ENCODE peak calls at places on chromosomes 4 and X, in six cellular contexts. E, I, M, B, G and T are unnamed samples.

GRCh38 chr4:65167719-65168118 is 502.6 kb downstream of the EPHA5 start:
- DNase-seq in G (no peak), B (no peak), M (no peak), I (no peak), E (no peak), T (no peak)

GRCh38 chrX:71976753-71977152 is 66.1 kb downstream of the NHSL2 start:
- DNase-seq in E (no peak), G (no peak), M (no peak), I (no peak), B (no peak), T (no peak)

GRCh38 chrX:123322531-123322930 is 138.5 kb downstream of the GRIA3 start:
- DNase-seq in E (no peak), M (no peak), B (no peak), I (no peak), G (no peak), T (no peak)

GRCh38 chr4:67869580-67870190 is 14.1 kb downstream of the TMPRSS11D start:
- DNase-seq in G (no peak), B (no peak), I (no peak), M (no peak), E (no peak), T (no peak)

GRCh38 chrX:131595120-131595519 is 51.2 kb downstream of the OR13H1 start:
- DNase-seq in I (no peak), G (no peak), E (no peak), B (no peak), M (no peak), T (no peak)

GRCh38 chr4:96315815-96316214 is 475.9 kb downstream of the PDHA2 start:
- DNase-seq in I (no peak), M (no peak), E (no peak), B (no peak), G (no peak), T (no peak)

GRCh38 chrX:37896491-37896890 is 49.1 kb upstream of the DYNLT3 start:
- DNase-seq in I (no peak), M (no peak), B (no peak), E (no peak), G (no peak), T (no peak)

GRCh38 chr4:107740381-107740780 is 20.3 kb upstream of the PAPSS1 start:
- DNase-seq in G (no peak), B (no peak), M (no peak), E (no peak), I (no peak), T (no peak)

DNA sequence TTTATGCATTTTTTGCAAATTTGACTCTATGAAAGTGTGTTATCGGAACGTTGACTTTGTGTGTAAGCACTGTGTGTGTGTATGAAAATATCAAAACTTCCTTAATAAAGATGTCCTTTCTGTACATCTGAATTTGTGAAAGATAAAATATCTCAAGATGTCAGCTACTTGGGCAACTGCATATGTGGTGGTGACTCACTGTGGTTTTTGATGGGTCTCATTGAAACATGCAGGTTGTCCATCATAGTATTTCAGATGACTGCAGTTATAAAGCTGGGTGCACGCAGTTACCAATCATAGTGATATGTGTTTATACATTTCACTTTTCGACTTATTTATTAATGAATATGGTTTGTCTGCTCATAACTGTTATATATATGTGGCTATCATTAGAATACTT is 19.7 kb upstream of the BBS12 start:
- DNase-seq in B (no peak), E (no peak), G (no peak), I (no peak), M (no peak), T (no peak)
- H3K4me3 ChIP-seq in B (no peak overlapping the region), E (no peak overlapping the region), G (no peak overlapping the region), I (no peak overlapping the region), M (no peak overlapping the region), T (no peak overlapping the region)

GRCh38 chr4:104989363-104989762 is 157.3 kb upstream of the TET2 start:
- DNase-seq in G (no peak), M (no peak), E (no peak), B (no peak), I (no peak), T (peak; percentile 21)

GRCh38 chr4:104983615-104984179 is 163.0 kb upstream of the TET2 start:
- DNase-seq in M (no peak), E (no peak), B (no peak), I (no peak), G (no peak), T (no peak)

DNA sequence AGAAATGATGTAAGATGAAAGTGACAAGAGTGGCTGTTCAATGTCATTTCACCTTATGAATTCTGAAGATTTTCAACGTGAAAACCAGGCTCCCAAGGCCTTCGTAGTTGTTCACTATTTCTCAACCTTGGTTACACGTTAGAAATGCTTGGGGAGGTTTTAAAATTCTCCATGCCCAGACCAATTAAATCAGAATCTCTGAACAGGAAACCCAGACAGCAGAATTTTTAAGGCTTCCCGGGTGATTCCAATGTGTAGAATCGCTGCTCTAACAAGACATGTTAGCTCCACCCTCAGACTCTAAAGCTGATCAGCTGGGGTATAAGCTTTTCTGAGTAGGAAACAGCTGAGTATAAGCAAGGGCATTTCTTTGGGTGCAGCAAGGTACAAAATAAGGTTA is 160.4 kb upstream of the TET2 start:
- DNase-seq in I (no peak), M (no peak), G (no peak), B (no peak), E (no peak), T (no peak)
- TF ChIP-seq POLR2AphosphoS5 in I (no peak), M (no peak), G (no peak), B (no peak), E (no peak), T (no peak)

DNA sequence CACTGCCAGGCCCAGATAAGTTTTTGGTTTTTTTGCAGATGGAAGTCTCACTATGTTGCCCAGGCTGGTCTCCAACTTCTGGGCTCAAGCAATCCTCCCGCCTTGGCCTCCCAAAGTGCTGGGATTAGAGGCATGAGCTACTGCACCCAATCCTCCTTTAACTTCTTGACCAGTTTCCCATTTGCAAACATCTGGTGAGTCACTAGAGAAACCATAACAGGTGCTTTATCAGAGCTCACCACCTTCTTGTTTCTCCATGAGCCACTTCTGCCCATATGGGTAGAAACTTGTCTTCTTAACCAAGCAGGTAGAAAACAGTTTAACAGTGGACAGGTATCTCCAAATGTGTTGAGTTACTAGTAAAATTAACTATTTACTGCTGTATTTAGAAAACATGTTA is 128.4 kb upstream of the AP1S2 start:
- DNase-seq in I (no peak), G (no peak), E (no peak), M (no peak), B (no peak), T (no peak)
- H3K27ac ChIP-seq in I (no peak overlapping the region), G (no peak overlapping the region), E (no peak overlapping the region), M (no peak overlapping the region), B (no peak overlapping the region), T (no peak overlapping the region)

GRCh38 chrX:2697306-2697705 is 6.2 kb downstream of the CD99 start:
- DNase-seq in G (no peak), E (no peak), M (no peak), B (no peak), I (no peak), T (no peak)
- H3K4me3 ChIP-seq in G (no peak overlapping the region), E (peak overlapping the region; percentile 17), M (no peak overlapping the region), B (no peak overlapping the region), I (no peak overlapping the region), T (peak overlapping the region; percentile 12)

GRCh38 chr4:1202526-1203378 is 30.4 kb upstream of the SPON2 start:
- DNase-seq in I (peak; percentile 8), M (peak; percentile 64), G (no peak), B (peak; percentile 17), E (no peak), T (no peak)

GRCh38 chr4:1199556-1200331 is 27.4 kb upstream of the SPON2 start:
- DNase-seq in I (peak; percentile 7), G (no peak), B (peak; percentile 23), M (peak; percentile 62), E (no peak), T (no peak)

GRCh38 chr4:1200425-1201035 is 28.1 kb upstream of the SPON2 start:
- DNase-seq in G (peak; percentile 36), B (peak; percentile 51), M (peak; percentile 96), E (no peak), I (peak; percentile 71), T (peak; percentile 35)

GRCh38 chr4:1204286-1204827 is 32.0 kb upstream of the SPON2 start:
- DNase-seq in M (no peak), E (no peak), G (no peak), B (peak; percentile 20), I (peak; percentile 31), T (no peak)

GRCh38 chr4:1201851-1202525 is 29.6 kb upstream of the SPON2 start:
- DNase-seq in E (peak; percentile 65), I (peak; percentile 83), G (peak; percentile 85), M (peak; percentile 96), B (peak; percentile 73), T (peak; percentile 56)
- TF ChIP-seq POLR2AphosphoS5 in E (no peak), I (peak; percentile 30), G (peak; percentile 70), M (peak; percentile 80), B (peak; percentile 88), T (peak; percentile 86)

GRCh38 chr4:2937986-2938385 is 25.2 kb downstream of the NOP14 start:
- DNase-seq in E (no peak), G (no peak), I (peak; percentile 4), B (no peak), M (peak; percentile 53), T (no peak)
- H3K27ac ChIP-seq in E (peak overlapping the region; percentile 74), G (no peak overlapping the region), I (no peak overlapping the region), B (no peak overlapping the region), M (no peak overlapping the region), T (peak overlapping the region; percentile 93)

GRCh38 chr4:185108669-185109068 is 34.4 kb upstream of the SLC25A4 start:
- DNase-seq in B (peak; percentile 50), E (no peak), G (no peak), I (no peak), M (no peak), T (no peak)

GRCh38 chr4:185110375-185110823 is 32.7 kb upstream of the SLC25A4 start:
- DNase-seq in M (no peak), G (no peak), E (no peak), B (peak; percentile 76), I (no peak), T (no peak)

GRCh38 chr4:185106353-185106752 is 36.7 kb upstream of the SLC25A4 start:
- DNase-seq in G (no peak), E (no peak), B (no peak), I (no peak), M (no peak), T (no peak)

GRCh38 chr4:185109736-185110135 is 33.3 kb upstream of the SLC25A4 start:
- DNase-seq in I (no peak), G (no peak), E (no peak), M (no peak), B (no peak), T (no peak)

DNA sequence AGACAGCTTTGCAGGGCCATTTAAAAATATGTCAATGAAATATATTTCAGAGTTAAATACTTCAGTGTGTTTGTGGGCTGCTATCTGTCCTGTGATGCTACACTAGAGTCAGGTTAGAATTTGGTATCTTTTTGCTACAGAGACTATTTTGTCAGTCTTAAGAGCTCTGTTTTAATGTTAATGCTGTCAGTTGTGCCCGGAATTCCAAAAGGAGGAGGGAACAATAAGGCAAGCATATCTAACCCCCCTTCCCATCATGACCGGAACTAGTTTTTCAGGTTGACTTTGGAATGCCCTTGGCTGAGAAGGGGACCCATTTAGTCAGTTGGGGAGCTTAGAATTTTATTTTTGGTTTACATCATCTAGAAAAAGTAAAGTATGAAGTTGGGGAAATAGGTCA is 34.9 kb upstream of the SLC25A4 start:
- DNase-seq in M (no peak), E (no peak), B (no peak), G (no peak), I (no peak), T (no peak)
- H3K4me3 ChIP-seq in M (no peak overlapping the region), E (no peak overlapping the region), B (no peak overlapping the region), G (no peak overlapping the region), I (no peak overlapping the region), T (no peak overlapping the region)